ENCODE peak calls at places on chromosomes 7 and 10, in six cellular contexts. L is uterus, Q is fibroblast of lung, I is upper lobe of right lung, V is chondrocyte, T is GM13977. S is an unnamed sample.

GRCh38 chr10:70458329-70459060 is 17.0 kb upstream of the NODAL start:
- DNase-seq in L (peak; percentile 78), Q (peak; percentile 82), I (peak; percentile 86), V (no peak), T (no peak), S (no peak)

GRCh38 chr7:131933890-131934289 is 377.5 kb upstream of the PODXL start:
- DNase-seq in L (no peak), Q (no peak), I (no peak), V (no peak), T (no peak), S (no peak)

GRCh38 chr7:112550468-112551060 is 69.8 kb downstream of the LSMEM1 start:
- DNase-seq in L (no peak), Q (peak; percentile 52), I (no peak), V (no peak), T (peak; percentile 70), S (peak; percentile 67)

GRCh38 chr7:74708569-74709275 is 51.2 kb downstream of the GTF2I start:
- DNase-seq in L (no peak), Q (no peak), I (no peak), V (no peak), T (no peak), S (no peak)

GRCh38 chr7:41817386-41817785 is 114.5 kb upstream of the INHBA start:
- DNase-seq in L (no peak), Q (peak; percentile 89), I (no peak), V (no peak), T (no peak), S (no peak)

GRCh38 chr10:124350806-124351205 is 67.9 kb downstream of the OAT start:
- DNase-seq in L (no peak), Q (no peak), I (peak; percentile 16), V (no peak), T (no peak), S (no peak)

GRCh38 chr10:116688241-116688711 is 54.1 kb downstream of the HSPA12A start:
- DNase-seq in L (peak; percentile 46), Q (peak; percentile 85), I (peak; percentile 26), V (no peak), T (no peak), S (no peak)

GRCh38 chr7:118153551-118154177 is 30.3 kb upstream of the LSM8 start:
- DNase-seq in L (no peak), Q (peak; percentile 13), I (no peak), V (no peak), T (peak; percentile 22), S (peak; percentile 9)

GRCh38 chr7:36795451-36796021 is 71.2 kb upstream of the AOAH start:
- DNase-seq in L (no peak), Q (peak; percentile 5), I (no peak), V (no peak), T (no peak), S (no peak)

GRCh38 chr10:964988-965417 is 23.2 kb upstream of the GTPBP4 start:
- DNase-seq in L (no peak), Q (no peak), I (peak; percentile 47), V (no peak), T (no peak), S (no peak)

GRCh38 chr10:37865957-37866671 is 8.7 kb upstream of the ZNF248 start:
- DNase-seq in L (no peak), Q (no peak), I (no peak), V (no peak), T (no peak), S (no peak)

GRCh38 chr10:16497911-16498310 is 23.8 kb downstream of the C1QL3 start:
- DNase-seq in L (no peak), Q (no peak), I (no peak), V (no peak), T (no peak), S (no peak)

GRCh38 chr10:34727595-34728033 is 87.5 kb downstream of the PARD3 start:
- DNase-seq in L (peak; percentile 32), Q (no peak), I (peak; percentile 68), V (no peak), T (no peak), S (no peak)

GRCh38 chr7:1059200-1060091 is 15.1 kb downstream of the GPR146 start:
- DNase-seq in L (no peak), Q (no peak), I (peak; percentile 84), V (peak; percentile 82), T (no peak), S (peak; percentile 79)

GRCh38 chr10:78508955-78509354 is 475.3 kb downstream of the RPS24 start:
- DNase-seq in L (no peak), Q (no peak), I (no peak), V (no peak), T (no peak), S (no peak)

GRCh38 chr10:48444861-48445841 is 138.7 kb downstream of the MAPK8 start:
- DNase-seq in L (no peak), Q (no peak), I (peak; percentile 58), V (peak; percentile 90), T (peak; percentile 12), S (no peak)

GRCh38 chr10:3122034-3122433 is 50.5 kb downstream of the PITRM1 start:
- DNase-seq in L (no peak), Q (no peak), I (no peak), V (no peak), T (no peak), S (no peak)

GRCh38 chr10:48322017-48322416 is 15.5 kb downstream of the MAPK8 start:
- DNase-seq in L (no peak), Q (peak; percentile 30), I (no peak), V (no peak), T (no peak), S (no peak)

GRCh38 chr7:100208911-100209408 is 10.8 kb upstream of the PVRIG start:
- DNase-seq in L (no peak), Q (no peak), I (no peak), V (no peak), T (peak; percentile 73), S (peak; percentile 67)

GRCh38 chr10:80270887-80271286 is 18.6 kb downstream of the MAT1A start:
- DNase-seq in L (no peak), Q (no peak), I (no peak), V (no peak), T (no peak), S (no peak)

GRCh38 chr7:18126274-18126673 is 98.6 kb upstream of the PRPS1L1 start:
- DNase-seq in L (no peak), Q (no peak), I (no peak), V (no peak), T (no peak), S (no peak)

GRCh38 chr10:49679480-49679893 is at the start of gene C10orf53:
- DNase-seq in L (no peak), Q (peak; percentile 37), I (no peak), V (no peak), T (no peak), S (peak; percentile 70)

GRCh38 chr7:137885623-137886022 is 38.8 kb upstream of the DGKI start:
- DNase-seq in L (no peak), Q (no peak), I (no peak), V (no peak), T (no peak), S (no peak)

GRCh38 chr10:62459072-62459471 is 84.9 kb downstream of the ZNF365 start:
- DNase-seq in L (no peak), Q (peak; percentile 70), I (no peak), V (no peak), T (no peak), S (no peak)

GRCh38 chr7:691361-692045 is 35.0 kb upstream of the DNAAF5 start:
- DNase-seq in L (no peak), Q (no peak), I (peak; percentile 47), V (no peak), T (no peak), S (no peak)

GRCh38 chr10:132205650-132206376 is 19.1 kb downstream of the DPYSL4 start:
- DNase-seq in L (no peak), Q (no peak), I (no peak), V (no peak), T (no peak), S (no peak)

GRCh38 chr10:132204078-132204780 is 17.5 kb downstream of the DPYSL4 start:
- DNase-seq in L (no peak), Q (no peak), I (no peak), V (no peak), T (no peak), S (no peak)

GRCh38 chr10:132206377-132206745 is 19.6 kb downstream of the DPYSL4 start:
- DNase-seq in L (no peak), Q (no peak), I (no peak), V (no peak), T (no peak), S (no peak)

GRCh38 chr10:132203256-132204077 is 16.7 kb downstream of the DPYSL4 start:
- DNase-seq in L (no peak), Q (no peak), I (no peak), V (no peak), T (no peak), S (no peak)

GRCh38 chr10:132204781-132205473 is 18.2 kb downstream of the DPYSL4 start:
- DNase-seq in L (no peak), Q (no peak), I (no peak), V (no peak), T (no peak), S (no peak)
- TF ChIP-seq CTCF in L (no peak), Q (no peak), I (no peak), V (no peak), T (no peak), S (no peak)

DNA sequence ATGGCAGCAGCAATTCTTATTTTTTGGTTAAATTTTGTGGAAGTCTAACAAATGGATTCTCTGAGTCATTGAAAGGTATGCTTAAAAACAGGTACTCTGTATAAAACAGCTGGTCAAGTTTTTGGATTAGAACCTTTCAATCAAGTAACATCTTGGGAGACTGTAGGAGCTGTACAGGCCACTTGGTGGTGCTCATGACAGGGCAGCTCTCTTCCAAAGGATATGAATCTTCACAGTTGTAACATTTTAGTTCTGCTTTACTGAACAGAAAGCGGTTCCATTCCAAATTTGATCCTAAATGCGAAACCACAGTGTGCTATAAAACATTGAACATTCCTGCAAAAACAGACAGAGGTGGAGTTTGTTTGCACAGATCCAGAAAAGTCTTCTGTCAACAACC is 44.5 kb upstream of the AGR3 start:
- DNase-seq in L (no peak), Q (peak; percentile 71), I (no peak), V (no peak), T (no peak), S (no peak)
- TF ChIP-seq CTCF in L (peak; percentile 37), Q (peak; percentile 86), I (peak; percentile 67), V (peak; percentile 89), T (peak; percentile 62), S (peak; percentile 56)

DNA sequence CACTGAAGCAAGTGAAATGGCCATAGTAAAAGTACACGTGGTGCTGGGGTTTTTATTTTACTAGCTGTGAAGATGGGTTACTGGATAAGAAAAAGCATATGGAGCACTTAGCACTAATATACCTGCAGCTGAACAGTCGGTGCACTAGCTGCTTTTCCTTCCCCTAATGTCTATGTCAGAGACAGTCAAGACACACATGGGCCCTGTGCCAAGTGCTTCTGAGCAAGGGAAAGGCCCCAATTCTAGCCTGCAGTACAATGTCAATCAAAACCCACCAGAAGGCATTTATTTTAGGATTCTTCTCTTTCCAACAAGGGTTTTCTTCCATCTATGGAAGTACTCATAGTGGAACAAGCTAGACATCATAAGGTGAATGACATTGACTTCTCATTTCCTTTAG is 716.7 kb downstream of the CCSER2 start:
- DNase-seq in L (no peak), Q (no peak), I (no peak), V (no peak), T (no peak), S (no peak)
- TF ChIP-seq CTCF in L (no peak), Q (no peak), I (no peak), V (no peak), T (no peak), S (no peak)

DNA sequence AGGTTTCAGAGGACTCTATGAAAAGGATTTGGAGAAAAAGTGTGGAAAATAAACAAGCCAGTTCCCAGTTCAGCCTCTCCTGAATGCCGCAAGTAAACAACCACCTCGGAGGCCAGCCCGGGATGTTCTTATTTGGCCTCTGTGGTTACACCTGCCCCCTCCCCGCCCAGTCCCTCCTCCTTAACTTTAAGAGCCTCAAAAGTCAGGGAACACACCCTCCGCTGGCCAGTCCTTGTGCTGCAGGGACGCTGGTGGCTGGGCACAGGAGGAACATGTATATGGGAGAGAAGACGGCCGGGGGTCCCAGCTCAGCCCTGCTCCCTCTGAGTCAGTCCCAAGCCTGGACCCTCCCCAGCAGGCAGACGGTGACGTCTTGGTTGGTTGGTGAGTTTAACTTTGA is 6.1 kb downstream of the CHST3 start:
- DNase-seq in L (no peak), Q (no peak), I (peak; percentile 66), V (no peak), T (no peak), S (no peak)
- TF ChIP-seq CTCF in L (no peak), Q (peak; percentile 34), I (no peak), V (peak; percentile 61), T (peak; percentile 5), S (no peak)

S was measured in GM20000.